ENCODE peak calls at places on chromosomes 3 and 15, in ten cellular contexts. L is H1, E is suprapubic skin, C is HCT116, D is stomach, R is K562, V is Panc1, S is HL-60, K is HepG2, P is GM12892. W is an unnamed sample.

GRCh38 chr15:93146601-93147000 is 57.6 kb upstream of the RGMA start:
- DNase-seq in L (no peak), E (no peak), C (no peak), D (no peak), R (no peak), V (no peak), S (no peak), K (no peak), P (no peak), W (no peak)

GRCh38 chr3:16993227-16993626 is 108.5 kb downstream of the PLCL2 start:
- DNase-seq in L (no peak), E (no peak), C (no peak), D (no peak), R (no peak), V (no peak), S (no peak), K (no peak), P (no peak), W (no peak)

GRCh38 chr3:184592411-184593200 is 31.0 kb downstream of the EPHB3 start:
- DNase-seq in L (no peak), E (no peak), C (no peak), D (no peak), R (no peak), V (no peak), S (no peak), K (no peak), P (no peak), W (no peak)

GRCh38 chr3:168116279-168116678 is 20.6 kb upstream of the GOLIM4 start:
- DNase-seq in L (no peak), E (peak; percentile 66), C (no peak), D (peak; percentile 39), R (peak; percentile 94), V (no peak), S (peak; percentile 20), K (no peak), P (no peak), W (no peak)

GRCh38 chr15:62901087-62901486 is 141.5 kb upstream of the TPM1 start:
- DNase-seq in L (no peak), E (no peak), C (no peak), D (no peak), R (no peak), V (no peak), S (no peak), K (no peak), P (no peak), W (no peak)

GRCh38 chr3:32484437-32484836 is 18.2 kb downstream of the CMTM6 start:
- DNase-seq in L (no peak), E (no peak), C (no peak), D (no peak), R (no peak), V (no peak), S (peak; percentile 68), K (no peak), P (no peak), W (no peak)

GRCh38 chr15:65476942-65477341 is 40.5 kb downstream of the DPP8 start:
- DNase-seq in L (no peak), E (no peak), C (no peak), D (no peak), R (no peak), V (no peak), S (no peak), K (no peak), P (no peak), W (no peak)

GRCh38 chr3:26312826-26313225 is 309.7 kb upstream of the LRRC3B start:
- DNase-seq in L (no peak), E (no peak), C (no peak), D (no peak), R (no peak), V (no peak), S (no peak), K (no peak), P (no peak), W (no peak)

GRCh38 chr15:29183071-29183831 is 86.4 kb downstream of the NSMCE3 start:
- DNase-seq in L (no peak), E (no peak), C (no peak), D (no peak), R (no peak), V (no peak), S (no peak), K (no peak), P (no peak), W (no peak)

GRCh38 chr15:99343836-99344551 is 92.7 kb downstream of the LRRC28 start:
- DNase-seq in L (peak; percentile 65), E (no peak), C (no peak), D (no peak), R (no peak), V (no peak), S (no peak), K (no peak), P (no peak), W (no peak)

DNA sequence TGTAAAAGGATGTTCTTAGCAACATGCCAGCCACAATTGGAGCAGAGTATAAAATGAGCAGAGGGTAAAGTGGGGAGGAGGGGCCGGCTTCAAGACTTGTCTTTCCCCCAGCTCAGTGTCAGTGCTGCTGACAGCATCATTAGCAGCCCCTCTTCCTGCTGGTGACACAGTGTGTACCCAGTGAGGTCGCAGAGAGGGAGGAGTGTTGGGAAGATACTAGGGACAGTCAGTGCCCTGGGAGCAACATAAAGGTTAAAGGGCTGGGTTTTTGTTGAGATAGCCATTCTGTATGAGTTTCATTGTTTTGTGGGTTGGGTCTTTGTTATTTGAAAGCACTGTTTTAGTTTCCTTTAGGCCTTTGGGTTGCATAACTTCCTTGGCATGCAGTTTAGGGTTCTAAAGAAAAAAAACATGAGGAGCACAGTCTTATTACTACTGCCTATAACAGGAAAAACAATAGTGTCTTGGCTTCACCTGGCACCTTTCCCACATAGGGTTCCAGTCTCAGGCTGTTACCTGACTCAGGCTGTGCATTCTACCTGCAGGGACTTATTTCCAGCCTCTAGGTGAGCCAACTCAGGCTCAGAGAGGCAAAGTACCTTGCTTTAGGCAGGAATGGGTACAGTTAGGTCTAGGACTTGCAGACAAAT is 94.1 kb upstream of the SKOR1 start:
- DNase-seq in L (no peak), E (no peak), C (no peak), D (no peak), R (no peak), V (no peak), S (no peak), K (no peak), P (no peak), W (no peak)
- TF ChIP-seq POLR2AphosphoS5 in L (no peak), E (no peak), C (no peak), D (no peak), R (no peak), V (no peak), S (no peak), K (no peak), P (no peak), W (no peak)

GRCh38 chr15:39591896-39592315 is 11.0 kb downstream of the THBS1 start:
- DNase-seq in L (no peak), E (no peak), C (no peak), D (no peak), R (no peak), V (no peak), S (no peak), K (no peak), P (no peak), W (no peak)

GRCh38 chr15:39592500-39592899 is 11.6 kb downstream of the THBS1 start:
- DNase-seq in L (no peak), E (no peak), C (no peak), D (no peak), R (no peak), V (no peak), S (no peak), K (no peak), P (no peak), W (no peak)

GRCh38 chr15:39589193-39589814 is 8.4 kb downstream of the THBS1 start:
- DNase-seq in L (no peak), E (no peak), C (no peak), D (no peak), R (no peak), V (no peak), S (no peak), K (no peak), P (no peak), W (no peak)

GRCh38 chr15:39589815-39590644 is 9.2 kb downstream of the THBS1 start:
- DNase-seq in L (no peak), E (no peak), C (no peak), D (no peak), R (no peak), V (no peak), S (no peak), K (no peak), P (no peak), W (no peak)

DNA sequence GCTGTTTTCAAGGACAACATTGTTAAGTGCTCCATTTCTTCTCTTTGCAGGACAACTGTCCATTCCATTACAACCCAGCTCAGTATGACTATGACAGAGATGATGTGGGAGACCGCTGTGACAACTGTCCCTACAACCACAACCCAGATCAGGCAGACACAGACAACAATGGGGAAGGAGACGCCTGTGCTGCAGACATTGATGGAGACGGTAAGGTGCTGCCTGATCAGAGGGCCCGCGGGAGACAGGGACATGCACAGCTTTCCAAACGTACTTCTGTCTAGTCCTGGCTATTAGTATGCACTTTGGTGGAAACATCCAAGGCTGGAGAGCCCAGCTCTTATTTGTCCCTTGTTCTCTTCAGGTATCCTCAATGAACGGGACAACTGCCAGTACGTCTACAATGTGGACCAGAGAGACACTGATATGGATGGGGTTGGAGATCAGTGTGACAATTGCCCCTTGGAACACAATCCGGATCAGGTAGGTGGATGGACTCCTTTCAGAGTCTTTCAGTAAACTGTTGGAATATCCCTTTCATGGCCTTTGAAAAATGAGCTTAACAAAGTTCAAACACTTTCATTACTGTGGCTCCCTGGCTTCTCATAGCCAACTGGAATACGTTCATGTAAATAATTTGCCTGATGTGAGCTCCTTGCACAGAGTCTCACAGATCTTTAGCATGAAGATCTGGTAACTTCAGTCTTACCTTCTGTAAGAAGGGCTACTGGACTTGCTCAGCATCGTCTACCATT is 10.4 kb downstream of the THBS1 start:
- DNase-seq in L (no peak), E (no peak), C (no peak), D (no peak), R (no peak), V (no peak), S (no peak), K (no peak), P (no peak), W (no peak)
- TF ChIP-seq POLR2AphosphoS5 in L (peak; percentile 65), E (no peak), C (no peak), D (peak; percentile 25), R (no peak), V (no peak), S (no peak), K (no peak), P (no peak), W (no peak)

GRCh38 chr3:133479895-133480669 is 80.2 kb downstream of the BFSP2 start:
- DNase-seq in L (no peak), E (no peak), C (peak; percentile 79), D (no peak), R (no peak), V (no peak), S (no peak), K (peak; percentile 19), P (no peak), W (no peak)
- TF ChIP-seq POLR2AphosphoS5 in L (no peak), E (no peak), C (peak; percentile 72), D (no peak), R (no peak), V (peak; percentile 40), S (no peak), K (no peak), P (no peak), W (peak; percentile 63)

DNA sequence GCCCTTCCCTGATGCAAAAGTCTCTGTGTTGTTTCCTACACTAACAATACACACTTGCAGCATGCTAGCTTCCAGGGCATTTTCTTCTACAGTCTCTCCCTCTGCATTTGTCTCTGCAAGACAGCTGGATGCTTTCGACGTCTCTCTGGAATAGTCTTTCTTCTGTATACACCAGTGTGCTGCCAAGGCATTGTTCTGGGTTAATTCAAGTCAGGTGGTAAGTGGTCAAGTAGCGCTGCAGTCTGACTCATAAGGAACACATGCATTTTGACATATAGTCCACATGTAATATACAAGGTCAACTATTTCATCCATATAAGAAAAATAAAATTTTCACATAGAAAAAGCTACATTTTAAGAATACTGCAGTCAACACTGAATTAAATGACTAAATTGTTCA is 92.7 kb downstream of the MYLK start:
- DNase-seq in L (peak; percentile 26), E (no peak), C (no peak), D (no peak), R (no peak), V (no peak), S (no peak), K (no peak), P (no peak), W (no peak)
- TF ChIP-seq POLR2AphosphoS5 in L (no peak), E (no peak), C (no peak), D (no peak), R (no peak), V (no peak), S (no peak), K (no peak), P (no peak), W (no peak)